ENCODE peak calls at places on chromosomes 7 and 10, in four cellular contexts. R is fibroblast of lung, E is transverse colon, G is tibial artery. N is an unnamed sample.

GRCh38 chr10:100501423-100501822 is 18.2 kb downstream of the SEC31B start:
- DNase-seq in R (no peak), E (no peak), G (no peak), N (no peak)

GRCh38 chr7:33849004-33849403 is 56.3 kb upstream of the BMPER start:
- DNase-seq in R (peak; percentile 73), E (no peak), G (no peak), N (no peak)

GRCh38 chr10:119254355-119254754 is 47.0 kb downstream of the GRK5 start:
- DNase-seq in R (no peak), E (no peak), G (no peak), N (no peak)

GRCh38 chr10:74977913-74978847 is 133.3 kb upstream of the SAMD8 start:
- DNase-seq in R (no peak), E (no peak), G (no peak), N (no peak)

GRCh38 chr7:55477781-55478374 is 94.4 kb downstream of the VOPP1 start:
- DNase-seq in R (peak; percentile 97), E (no peak), G (no peak), N (no peak)

GRCh38 chr7:129091484-129092002 is 36.6 kb upstream of the TNPO3 start:
- DNase-seq in R (peak; percentile 41), E (peak; percentile 89), G (peak; percentile 78), N (peak; percentile 9)

GRCh38 chr10:120112809-120113208 is 220.3 kb downstream of the SEC23IP start:
- DNase-seq in R (no peak), E (no peak), G (no peak), N (no peak)

GRCh38 chr7:100793806-100794660 is 33.3 kb downstream of the EPHB4 start:
- DNase-seq in R (peak; percentile 23), E (no peak), G (no peak), N (no peak)

GRCh38 chr7:19177269-19177668 is 32.0 kb upstream of the FERD3L start:
- DNase-seq in R (peak; percentile 4), E (no peak), G (no peak), N (no peak)

GRCh38 chr7:32900415-32900814 is 8.9 kb upstream of the KBTBD2 start:
- DNase-seq in R (no peak), E (no peak), G (no peak), N (no peak)

GRCh38 chr7:8259586-8260222 is 2.3 kb downstream of the ICA1 start:
- DNase-seq in R (no peak), E (no peak), G (no peak), N (no peak)

GRCh38 chr10:93566435-93567276 is at the start of gene FFAR4:
- DNase-seq in R (no peak), E (peak; percentile 58), G (peak; percentile 43), N (peak; percentile 13)

GRCh38 chr7:47635091-47636090 is 53.5 kb upstream of the TNS3 start:
- DNase-seq in R (no peak), E (peak; percentile 64), G (peak; percentile 57), N (no peak)

GRCh38 chr10:93854985-93855384 is 38.8 kb upstream of the SLC35G1 start:
- DNase-seq in R (no peak), E (no peak), G (no peak), N (no peak)

GRCh38 chr7:132939495-132939894 is 142.4 kb downstream of the CHCHD3 start:
- DNase-seq in R (no peak), E (no peak), G (no peak), N (no peak)

GRCh38 chr7:16787141-16787540 is 17.7 kb downstream of the AGR2 start:
- DNase-seq in R (no peak), E (no peak), G (no peak), N (no peak)
- H3K27ac ChIP-seq in R (no peak overlapping the region), E (no peak overlapping the region), G (no peak overlapping the region), N (no peak overlapping the region)

DNA sequence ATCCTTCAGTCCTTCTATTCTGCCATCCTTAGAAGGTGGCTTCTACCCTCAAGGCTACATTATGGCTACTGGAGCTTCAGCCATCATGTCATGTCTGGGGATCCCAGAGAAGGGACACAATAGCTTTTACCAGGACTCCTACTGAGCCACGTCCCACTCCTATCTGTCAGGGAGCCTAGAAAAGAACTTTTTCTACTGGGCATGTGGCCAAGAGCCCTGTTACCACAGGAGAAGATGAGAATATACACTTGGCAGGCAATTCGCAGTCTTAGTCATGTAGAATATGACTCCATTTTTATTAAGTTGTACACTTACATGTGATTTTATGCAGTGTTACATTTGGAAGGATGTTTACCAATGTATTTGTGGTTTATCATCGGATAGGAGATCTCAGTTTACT is 64.6 kb upstream of the KCNMA1 start:
- DNase-seq in R (peak; percentile 90), E (no peak), G (no peak), N (no peak)
- H3K27ac ChIP-seq in R (no peak overlapping the region), E (no peak overlapping the region), G (no peak overlapping the region), N (no peak overlapping the region)

DNA sequence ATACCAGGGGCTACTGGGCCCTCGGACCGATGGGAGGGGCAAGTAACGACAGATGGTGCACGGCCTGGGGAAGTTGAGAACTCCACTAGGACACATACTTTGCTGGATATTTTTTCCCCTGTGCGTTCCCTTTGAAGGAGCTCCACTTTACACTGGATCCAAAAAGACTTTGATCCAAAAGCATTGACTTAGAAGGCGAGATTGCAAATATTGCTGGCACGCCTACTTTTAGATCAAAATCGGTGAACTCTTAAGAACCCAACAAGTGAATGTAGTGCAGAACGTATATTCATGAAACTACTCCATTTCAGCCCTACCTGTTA is 436 bp upstream of the SLC25A13 start:
- DNase-seq in R (no peak), E (no peak), G (no peak), N (no peak)
- H3K27ac ChIP-seq in R (no peak overlapping the region), E (peak overlapping the region; percentile 99), G (peak overlapping the region; percentile 85), N (peak overlapping the region; percentile 97)

DNA sequence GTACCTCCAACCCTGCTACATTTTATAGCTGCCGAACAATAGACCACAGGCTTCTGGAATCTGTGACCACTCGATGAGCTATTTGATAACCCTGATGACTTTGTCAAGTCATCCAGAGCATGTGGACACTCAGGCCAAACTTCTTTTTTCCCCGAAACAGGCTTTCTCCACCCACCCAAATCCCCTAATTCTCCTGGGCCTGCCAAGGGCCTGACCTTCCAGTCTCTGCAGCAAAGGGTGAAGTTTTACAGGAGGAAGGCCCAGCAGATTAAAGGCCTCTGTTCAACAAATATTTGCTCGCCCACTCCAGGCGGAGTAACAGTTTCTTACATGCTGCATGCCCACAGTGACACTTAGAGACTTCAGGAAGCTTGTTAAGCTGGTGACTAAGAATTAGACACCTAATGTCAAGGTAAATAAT is 2.0 kb downstream of the JCAD start:
- DNase-seq in R (peak; percentile 55), E (no peak), G (no peak), N (no peak)
- H3K27ac ChIP-seq in R (no peak overlapping the region), E (peak overlapping the region; percentile 84), G (peak overlapping the region; percentile 82), N (no peak overlapping the region)

GRCh38 chr10:13731799-13732198 is 145.0 kb downstream of the PRPF18 start:
- DNase-seq in R (no peak), E (no peak), G (no peak), N (no peak)
- H3K27ac ChIP-seq in R (no peak overlapping the region), E (no peak overlapping the region), G (no peak overlapping the region), N (no peak overlapping the region)

DNA sequence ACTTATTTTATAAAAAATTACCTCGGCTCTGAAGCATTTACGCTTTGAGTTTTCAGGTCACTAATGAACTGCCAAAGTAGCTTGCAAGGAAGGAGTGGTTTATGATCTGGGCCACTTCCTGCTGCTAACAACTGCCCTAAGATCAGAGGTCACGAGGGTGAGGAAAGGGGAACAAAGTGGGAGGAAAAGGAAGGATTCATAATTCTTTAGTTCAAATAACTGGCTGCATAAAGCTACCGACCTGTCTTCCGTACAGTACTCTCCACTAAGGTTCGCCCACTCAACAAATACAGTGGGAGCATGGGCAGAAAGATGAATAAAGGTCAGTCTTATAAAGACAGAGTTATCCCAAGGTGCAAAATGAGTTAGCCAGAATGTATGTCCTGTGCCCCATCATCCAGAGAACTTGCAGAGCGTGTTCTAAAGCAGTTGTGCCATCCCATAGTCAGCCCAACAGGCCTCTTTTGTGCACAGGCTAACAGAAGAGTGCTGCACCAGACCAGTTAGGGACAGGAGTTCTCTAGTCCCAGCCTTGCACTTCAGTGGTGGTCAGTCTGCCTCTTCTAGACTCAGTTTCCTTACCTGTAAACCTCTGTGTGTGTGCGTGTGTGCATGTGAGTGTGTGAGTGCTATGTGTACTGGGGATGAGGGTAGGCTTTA is 65.9 kb downstream of the CREB3L2 start:
- DNase-seq in R (no peak), E (peak; percentile 45), G (peak; percentile 52), N (peak; percentile 33)
- H3K27ac ChIP-seq in R (peak overlapping the region; percentile 52), E (peak overlapping the region; percentile 75), G (peak overlapping the region; percentile 63), N (peak overlapping the region; percentile 46)

DNA sequence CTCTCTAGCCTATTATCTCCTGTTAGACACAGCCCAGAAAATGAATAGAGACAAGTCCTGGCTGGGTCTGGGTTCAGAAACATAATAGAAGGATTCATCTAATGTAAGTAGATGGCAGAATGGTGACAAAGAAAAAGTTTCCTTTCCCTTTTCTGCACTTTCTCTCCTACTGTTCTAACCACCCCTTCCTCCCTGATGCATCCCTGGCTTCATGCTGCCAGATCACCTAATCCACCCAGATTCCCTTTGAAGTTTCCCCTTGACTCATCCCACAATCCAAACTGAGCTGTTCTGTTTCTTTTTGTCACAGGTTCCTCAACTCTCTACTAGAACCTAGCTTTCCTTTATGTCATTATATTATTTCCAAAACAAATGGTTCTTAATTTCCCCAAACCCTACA is 1.1 kb upstream of the MACC1 start:
- DNase-seq in R (no peak), E (no peak), G (no peak), N (no peak)
- H3K27ac ChIP-seq in R (no peak overlapping the region), E (peak overlapping the region; percentile 85), G (no peak overlapping the region), N (no peak overlapping the region)

GRCh38 chr7:151755131-151755787 is 121.7 kb downstream of the PRKAG2 start:
- DNase-seq in R (no peak), E (peak; percentile 37), G (no peak), N (no peak)

GRCh38 chr7:151756866-151757265 is 120.0 kb downstream of the PRKAG2 start:
- DNase-seq in R (no peak), E (no peak), G (no peak), N (no peak)

GRCh38 chr7:151758994-151759540 is 117.8 kb downstream of the PRKAG2 start:
- DNase-seq in R (no peak), E (no peak), G (no peak), N (no peak)

GRCh38 chr7:151756076-151756731 is 120.7 kb downstream of the PRKAG2 start:
- DNase-seq in R (peak; percentile 71), E (peak; percentile 20), G (no peak), N (no peak)

DNA sequence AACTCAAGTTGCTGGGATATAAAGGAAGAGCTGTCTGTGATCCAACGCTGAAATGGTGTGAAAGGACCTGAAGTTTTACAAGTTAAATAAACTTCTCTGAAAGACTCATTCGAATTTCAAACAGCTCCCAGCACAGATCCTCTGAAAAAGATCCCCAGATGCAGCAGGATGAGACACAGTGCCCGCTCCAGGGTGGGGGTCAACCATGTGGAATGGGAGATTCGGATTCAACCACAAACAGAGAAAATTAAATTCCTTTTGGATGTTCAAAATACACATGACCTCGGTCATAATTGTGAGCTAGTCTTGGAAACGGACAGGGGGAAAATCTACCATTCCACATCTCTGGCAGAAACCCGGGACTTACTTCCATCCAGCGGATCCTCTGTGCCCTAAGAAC is 119.6 kb downstream of the PRKAG2 start:
- DNase-seq in R (peak; percentile 76), E (no peak), G (no peak), N (no peak)
- H3K27ac ChIP-seq in R (peak overlapping the region; percentile 78), E (peak overlapping the region; percentile 74), G (peak overlapping the region; percentile 8), N (no peak overlapping the region)

GRCh38 chr7:98571006-98571405 is 46.1 kb upstream of the NPTX2 start:
- DNase-seq in R (no peak), E (no peak), G (no peak), N (no peak)
- H3K27ac ChIP-seq in R (no peak overlapping the region), E (no peak overlapping the region), G (no peak overlapping the region), N (peak overlapping the region; percentile 89)

GRCh38 chr7:111872837-111873646 is 310.8 kb upstream of the IMMP2L start:
- DNase-seq in R (no peak), E (no peak), G (no peak), N (no peak)
- H3K27ac ChIP-seq in R (no peak overlapping the region), E (no peak overlapping the region), G (peak overlapping the region; percentile 52), N (no peak overlapping the region)

N was measured in substantia nigra.